ENCODE peak calls at places on chromosomes 4 and X, in five cellular contexts. M, T, U, R and W are unnamed samples.

GRCh38 chr4:8599657-8600056 is 7.1 kb downstream of the CPZ start:
- DNase-seq in T (peak), M (no peak), U (peak), R (no peak), W (peak)

GRCh38 chr4:637536-637935 is 12.2 kb downstream of the PDE6B start:
- DNase-seq in T (no peak), U (no peak), R (no peak), M (no peak), W (no peak)

GRCh38 chrX:130916636-130917422 is 13.8 kb upstream of the ENOX2 start:
- DNase-seq in M (peak), T (peak), R (peak), U (peak), W (peak)

GRCh38 chrX:135522132-135522530 is 1.7 kb downstream of the INTS6L start:
- DNase-seq in T (no peak), U (no peak), M (no peak), R (no peak), W (no peak)

GRCh38 chr4:52945982-52946381 is 83.9 kb downstream of the RASL11B start:
- DNase-seq in M (no peak), T (no peak), R (no peak), U (no peak), W (no peak)

GRCh38 chr4:6065166-6065565 is 46.9 kb upstream of the C4orf50 start:
- DNase-seq in M (no peak), T (no peak), R (no peak), U (no peak), W (no peak)

GRCh38 chrX:71052721-71053120 is 15.4 kb downstream of the SNX12 start:
- DNase-seq in U (no peak), M (no peak), R (no peak), T (no peak), W (no peak)

GRCh38 chrX:40331766-40332165 is 234.0 kb upstream of the BCOR start:
- DNase-seq in M (no peak), R (no peak), T (no peak), U (no peak), W (no peak)

GRCh38 chr4:54794033-54794432 is 136.3 kb downstream of the KIT start:
- DNase-seq in T (no peak), R (no peak), U (no peak), M (no peak), W (no peak)

GRCh38 chr4:184514121-184514988 is 40.0 kb upstream of the IRF2 start:
- DNase-seq in R (peak), U (peak), M (peak), T (peak), W (peak)

GRCh38 chrX:103503163-103503852 is 16.0 kb downstream of the RAB40A start:
- DNase-seq in M (no peak), R (no peak), U (no peak), T (no peak), W (peak)

GRCh38 chr4:87353592-87353991 is 30.9 kb upstream of the HSD17B13 start:
- DNase-seq in M (peak), T (peak), R (peak), U (peak), W (peak)
- H3K4me3 ChIP-seq in M (no peak), T (no peak), R (no peak), U (no peak), W (no peak)

DNA sequence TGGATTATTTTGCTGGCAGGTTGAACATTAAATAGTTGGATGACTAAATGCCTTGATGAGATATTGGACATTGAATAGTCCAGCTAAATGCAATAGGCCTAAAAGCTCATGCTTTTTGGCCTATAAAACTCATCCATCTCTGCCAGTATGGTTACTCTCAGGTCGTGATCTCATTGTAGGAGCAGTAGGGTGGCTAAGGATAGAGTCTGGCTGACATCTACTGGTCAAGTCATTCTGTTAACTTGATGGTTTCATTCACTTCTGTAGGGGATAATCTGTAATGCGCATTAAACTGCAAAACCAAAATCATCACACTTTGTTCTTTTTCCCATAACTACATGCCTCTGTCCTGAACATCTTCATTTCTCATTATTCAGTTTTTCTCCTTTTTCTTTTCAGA is 227.0 kb downstream of the DKK2 start:
- DNase-seq in R (no peak), M (no peak), T (peak), U (peak), W (peak)
- TF ChIP-seq CTCF in R (no peak), M (no peak), T (peak), U (peak), W (peak)

GRCh38 chr4:139020384-139020783 is 4.8 kb downstream of the NOCT start:
- DNase-seq in U (no peak), M (no peak), T (no peak), R (no peak), W (no peak)

GRCh38 chr4:139018971-139019758 is 3.6 kb downstream of the NOCT start:
- DNase-seq in T (no peak), R (no peak), U (no peak), M (no peak), W (peak)

GRCh38 chr4:139025841-139026240 is 10.3 kb downstream of the NOCT start:
- DNase-seq in M (no peak), U (no peak), R (no peak), T (no peak), W (no peak)

GRCh38 chr4:139024686-139025085 is 9.1 kb downstream of the NOCT start:
- DNase-seq in T (no peak), R (no peak), M (no peak), U (no peak), W (no peak)

DNA sequence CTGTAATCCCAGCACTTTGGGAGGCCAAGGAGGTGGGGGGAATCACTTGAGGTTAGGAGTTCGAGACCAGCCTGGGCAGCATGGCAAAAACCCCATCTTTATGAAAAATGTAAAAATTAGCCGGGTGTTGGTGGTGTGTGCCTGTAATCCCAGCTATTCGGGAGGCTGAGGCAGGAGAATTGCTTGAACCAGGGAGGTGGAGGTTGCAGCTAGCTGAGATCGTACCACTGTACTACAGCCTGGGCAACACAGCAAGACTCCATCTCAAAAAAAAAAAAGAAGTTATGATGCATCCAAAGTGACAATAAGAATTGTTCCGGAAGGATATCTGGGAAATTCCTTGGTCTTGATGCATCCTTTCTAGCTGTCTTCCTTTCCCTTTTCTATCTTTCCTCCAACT is 7.3 kb downstream of the NOCT start:
- DNase-seq in R (no peak), U (no peak), M (no peak), T (no peak), W (no peak)
- H3K4me3 ChIP-seq in R (no peak), U (no peak), M (no peak), T (no peak), W (no peak)

GRCh38 chr4:110483516-110483915 is 7.6 kb downstream of the ENPEP start:
- DNase-seq in T (no peak), R (no peak), M (no peak), U (no peak), W (no peak)

GRCh38 chr4:110484029-110484428 is 8.1 kb downstream of the ENPEP start:
- DNase-seq in T (no peak), R (no peak), M (no peak), U (no peak), W (no peak)

GRCh38 chr4:110480741-110481271 is 4.9 kb downstream of the ENPEP start:
- DNase-seq in U (peak), M (no peak), R (no peak), T (no peak), W (no peak)

GRCh38 chr4:110477836-110478235 is 1.9 kb downstream of the ENPEP start:
- DNase-seq in R (no peak), M (no peak), T (no peak), U (no peak), W (no peak)

GRCh38 chr4:110480031-110480549 is 4.1 kb downstream of the ENPEP start:
- DNase-seq in M (peak), T (peak), R (no peak), U (peak), W (peak)
- TF ChIP-seq CTCF in M (no peak), T (peak), R (peak), U (peak), W (peak)

DNA sequence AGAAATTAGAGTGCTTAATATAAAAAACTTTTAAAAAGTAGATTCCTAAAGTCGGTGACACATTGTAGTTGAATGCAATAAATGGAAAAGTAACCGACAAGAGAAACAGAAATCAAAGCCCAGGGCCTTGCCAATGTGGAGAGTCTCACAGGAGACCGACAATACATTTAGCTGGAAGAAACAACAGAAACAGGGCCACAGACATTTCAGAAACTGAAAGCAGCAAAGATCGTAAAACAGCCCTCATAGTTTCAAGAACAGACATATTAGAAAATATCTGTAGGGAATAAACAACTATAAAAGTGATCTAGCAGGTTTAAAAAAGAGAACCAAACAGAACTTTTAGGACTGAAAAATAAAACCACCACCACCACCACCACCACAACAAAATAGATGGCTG is 49.5 kb downstream of the STAP1 start:
- DNase-seq in U (no peak), M (no peak), R (no peak), T (no peak), W (no peak)
- H3K4me3 ChIP-seq in U (no peak), M (no peak), R (no peak), T (no peak), W (no peak)

DNA sequence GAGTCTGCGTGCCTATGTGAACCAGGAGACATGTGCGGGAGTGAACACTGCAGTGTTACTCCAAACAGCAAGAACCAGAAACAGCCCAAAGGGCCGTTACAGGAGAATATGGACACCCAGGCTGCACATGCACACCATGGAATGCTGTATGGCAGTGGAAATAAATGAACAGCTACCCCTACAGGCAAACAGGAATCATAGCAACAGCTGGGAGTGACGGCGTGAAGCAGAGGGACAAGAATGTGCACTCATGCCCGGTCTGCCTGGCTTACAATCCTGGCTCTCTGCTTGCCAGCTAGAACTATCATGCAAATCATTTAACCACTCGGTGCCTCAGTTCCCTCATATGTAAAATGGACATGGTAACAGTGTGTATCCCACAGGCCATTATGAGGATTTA is 16.6 kb downstream of the GPKOW start:
- DNase-seq in R (no peak), M (peak), U (peak), T (peak), W (peak)
- TF ChIP-seq CTCF in R (peak), M (peak), U (peak), T (peak), W (peak)

GRCh38 chrX:10545882-10546281 is 74.5 kb downstream of the MID1 start:
- DNase-seq in R (no peak), M (no peak), U (no peak), T (no peak), W (no peak)

GRCh38 chrX:10549280-10549679 is 71.1 kb downstream of the MID1 start:
- DNase-seq in T (peak), U (no peak), M (no peak), R (no peak), W (peak)

GRCh38 chrX:10548681-10549080 is 71.7 kb downstream of the MID1 start:
- DNase-seq in R (no peak), U (no peak), T (peak), M (no peak), W (no peak)
- H3K4me3 ChIP-seq in R (no peak), U (no peak), T (no peak), M (no peak), W (no peak)